ENCODE peak calls at places on chromosomes 5 and 9, in seven cellular contexts. One of them, this sample, is unnamed.

GRCh38 chr5:178483620-178484019 is 106.6 kb downstream of the COL23A1 start:
- DNase-seq in PC-3: no peak
- DNase-seq in left ventricle myocardium inferior: peak; percentile 32
- DNase-seq in psoas muscle: no peak
- DNase-seq in tibial artery: peak; percentile 52
- DNase-seq in stomach: peak; percentile 38
- DNase-seq in lower lobe of right lung: peak; percentile 74
- DNase-seq in this sample: no peak

GRCh38 chr5:147567917-147568598 is 58.2 kb upstream of the DPYSL3 start:
- DNase-seq in psoas muscle: no peak
- DNase-seq in left ventricle myocardium inferior: no peak
- DNase-seq in stomach: no peak
- DNase-seq in lower lobe of right lung: no peak
- DNase-seq in PC-3: peak; percentile 48
- DNase-seq in tibial artery: no peak
- DNase-seq in this sample: no peak

GRCh38 chr5:148374693-148375360 is 8.9 kb upstream of the FBXO38 start:
- DNase-seq in lower lobe of right lung: peak; percentile 41
- DNase-seq in psoas muscle: no peak
- DNase-seq in tibial artery: peak; percentile 28
- DNase-seq in left ventricle myocardium inferior: no peak
- DNase-seq in PC-3: peak; percentile 85
- DNase-seq in stomach: peak; percentile 42
- DNase-seq in this sample: no peak

GRCh38 chr5:181129601-181130000 is 1.4 kb downstream of the OR2V1 start:
- DNase-seq in lower lobe of right lung: no peak
- DNase-seq in PC-3: no peak
- DNase-seq in left ventricle myocardium inferior: no peak
- DNase-seq in tibial artery: no peak
- DNase-seq in stomach: no peak
- DNase-seq in psoas muscle: no peak
- DNase-seq in this sample: no peak

GRCh38 chr5:146732966-146733365 is 145.6 kb downstream of the PPP2R2B start:
- DNase-seq in psoas muscle: no peak
- DNase-seq in stomach: no peak
- DNase-seq in lower lobe of right lung: no peak
- DNase-seq in tibial artery: no peak
- DNase-seq in PC-3: no peak
- DNase-seq in left ventricle myocardium inferior: no peak
- DNase-seq in this sample: no peak

GRCh38 chr5:172123269-172123692 is 64.7 kb downstream of the STK10 start:
- DNase-seq in left ventricle myocardium inferior: peak; percentile 84
- DNase-seq in stomach: peak; percentile 56
- DNase-seq in psoas muscle: peak; percentile 59
- DNase-seq in tibial artery: peak; percentile 71
- DNase-seq in PC-3: peak; percentile 57
- DNase-seq in lower lobe of right lung: no peak
- DNase-seq in this sample: peak; percentile 68

GRCh38 chr9:76926324-76926731 is 20.4 kb upstream of the PRUNE2 start:
- DNase-seq in left ventricle myocardium inferior: no peak
- DNase-seq in psoas muscle: no peak
- DNase-seq in stomach: no peak
- DNase-seq in lower lobe of right lung: no peak
- DNase-seq in tibial artery: peak; percentile 34
- DNase-seq in PC-3: peak; percentile 73
- DNase-seq in this sample: no peak

GRCh38 chr9:68869020-68869419 is 144.9 kb downstream of the PRKACG start:
- DNase-seq in PC-3: no peak
- DNase-seq in lower lobe of right lung: no peak
- DNase-seq in stomach: no peak
- DNase-seq in tibial artery: no peak
- DNase-seq in left ventricle myocardium inferior: peak; percentile 18
- DNase-seq in psoas muscle: no peak
- DNase-seq in this sample: no peak

GRCh38 chr5:5419291-5420210 is 2.9 kb upstream of the ICE1 start:
- DNase-seq in left ventricle myocardium inferior: no peak
- DNase-seq in lower lobe of right lung: no peak
- DNase-seq in psoas muscle: no peak
- DNase-seq in PC-3: peak; percentile 77
- DNase-seq in stomach: no peak
- DNase-seq in tibial artery: no peak
- DNase-seq in this sample: no peak

GRCh38 chr5:57316798-57317327 is 143.0 kb downstream of the GPBP1 start:
- DNase-seq in lower lobe of right lung: no peak
- DNase-seq in tibial artery: no peak
- DNase-seq in stomach: no peak
- DNase-seq in left ventricle myocardium inferior: no peak
- DNase-seq in PC-3: peak; percentile 62
- DNase-seq in psoas muscle: no peak
- DNase-seq in this sample: no peak

GRCh38 chr9:4315582-4316215 is 15.8 kb upstream of the GLIS3 start:
- DNase-seq in PC-3: peak; percentile 73
- DNase-seq in lower lobe of right lung: peak; percentile 80
- DNase-seq in psoas muscle: peak; percentile 67
- DNase-seq in tibial artery: peak; percentile 61
- DNase-seq in left ventricle myocardium inferior: peak; percentile 79
- DNase-seq in stomach: peak; percentile 82
- DNase-seq in this sample: peak; percentile 80

GRCh38 chr5:113282470-113282869 is 152.3 kb downstream of the TSSK1B start:
- DNase-seq in lower lobe of right lung: no peak
- DNase-seq in stomach: no peak
- DNase-seq in tibial artery: no peak
- DNase-seq in psoas muscle: no peak
- DNase-seq in PC-3: no peak
- DNase-seq in left ventricle myocardium inferior: no peak
- DNase-seq in this sample: no peak

GRCh38 chr5:31823477-31823876 is 184.5 kb downstream of the PDZD2 start:
- DNase-seq in lower lobe of right lung: no peak
- DNase-seq in tibial artery: no peak
- DNase-seq in PC-3: no peak
- DNase-seq in stomach: no peak
- DNase-seq in psoas muscle: no peak
- DNase-seq in left ventricle myocardium inferior: no peak
- DNase-seq in this sample: no peak

GRCh38 chr9:98894766-98895165 is 48.9 kb upstream of the COL15A1 start:
- DNase-seq in PC-3: no peak
- DNase-seq in left ventricle myocardium inferior: no peak
- DNase-seq in lower lobe of right lung: no peak
- DNase-seq in tibial artery: no peak
- DNase-seq in psoas muscle: no peak
- DNase-seq in stomach: no peak
- DNase-seq in this sample: no peak

GRCh38 chr5:130720355-130720754 is 444.7 kb downstream of the HINT1 start:
- DNase-seq in left ventricle myocardium inferior: no peak
- DNase-seq in psoas muscle: no peak
- DNase-seq in tibial artery: no peak
- DNase-seq in stomach: no peak
- DNase-seq in PC-3: peak; percentile 85
- DNase-seq in lower lobe of right lung: no peak
- DNase-seq in this sample: no peak

GRCh38 chr5:27315541-27316282 is 277.3 kb upstream of the CDH9 start:
- DNase-seq in left ventricle myocardium inferior: no peak
- DNase-seq in psoas muscle: no peak
- DNase-seq in lower lobe of right lung: no peak
- DNase-seq in stomach: no peak
- DNase-seq in tibial artery: no peak
- DNase-seq in PC-3: peak; percentile 63
- DNase-seq in this sample: no peak

GRCh38 chr9:108099854-108100253 is 610.3 kb upstream of the KLF4 start:
- DNase-seq in lower lobe of right lung: no peak
- DNase-seq in tibial artery: no peak
- DNase-seq in psoas muscle: no peak
- DNase-seq in left ventricle myocardium inferior: no peak
- DNase-seq in PC-3: peak; percentile 15
- DNase-seq in stomach: no peak
- DNase-seq in this sample: no peak

GRCh38 chr5:96567188-96567587 is 95.0 kb upstream of the CAST start:
- DNase-seq in lower lobe of right lung: no peak
- DNase-seq in psoas muscle: no peak
- DNase-seq in PC-3: peak; percentile 52
- DNase-seq in tibial artery: no peak
- DNase-seq in left ventricle myocardium inferior: no peak
- DNase-seq in stomach: no peak
- DNase-seq in this sample: no peak

GRCh38 chr9:84439253-84439652 is 98.7 kb upstream of the SLC28A3 start:
- DNase-seq in left ventricle myocardium inferior: no peak
- DNase-seq in tibial artery: no peak
- DNase-seq in stomach: no peak
- DNase-seq in psoas muscle: no peak
- DNase-seq in PC-3: no peak
- DNase-seq in lower lobe of right lung: no peak
- DNase-seq in this sample: no peak

GRCh38 chr9:93231121-93231694 is 47.3 kb downstream of the WNK2 start:
- DNase-seq in psoas muscle: peak; percentile 44
- DNase-seq in PC-3: no peak
- DNase-seq in left ventricle myocardium inferior: peak; percentile 50
- DNase-seq in lower lobe of right lung: peak; percentile 69
- DNase-seq in stomach: peak; percentile 88
- DNase-seq in tibial artery: no peak
- DNase-seq in this sample: no peak

GRCh38 chr5:58497956-58498942 is 7.0 kb downstream of the GAPT start:
- DNase-seq in PC-3: peak; percentile 44
- DNase-seq in lower lobe of right lung: no peak
- DNase-seq in psoas muscle: no peak
- DNase-seq in left ventricle myocardium inferior: no peak
- DNase-seq in stomach: peak; percentile 45
- DNase-seq in tibial artery: peak; percentile 24
- DNase-seq in this sample: no peak

GRCh38 chr9:16787724-16788123 is 82.7 kb downstream of the BNC2 start:
- DNase-seq in psoas muscle: no peak
- DNase-seq in lower lobe of right lung: no peak
- DNase-seq in tibial artery: no peak
- DNase-seq in stomach: no peak
- DNase-seq in PC-3: peak; percentile 33
- DNase-seq in left ventricle myocardium inferior: no peak
- DNase-seq in this sample: no peak

GRCh38 chr5:174751154-174751990 is 27.0 kb downstream of the MSX2 start:
- DNase-seq in left ventricle myocardium inferior: no peak
- DNase-seq in PC-3: no peak
- DNase-seq in psoas muscle: no peak
- DNase-seq in tibial artery: no peak
- DNase-seq in stomach: no peak
- DNase-seq in lower lobe of right lung: no peak
- DNase-seq in this sample: no peak

DNA sequence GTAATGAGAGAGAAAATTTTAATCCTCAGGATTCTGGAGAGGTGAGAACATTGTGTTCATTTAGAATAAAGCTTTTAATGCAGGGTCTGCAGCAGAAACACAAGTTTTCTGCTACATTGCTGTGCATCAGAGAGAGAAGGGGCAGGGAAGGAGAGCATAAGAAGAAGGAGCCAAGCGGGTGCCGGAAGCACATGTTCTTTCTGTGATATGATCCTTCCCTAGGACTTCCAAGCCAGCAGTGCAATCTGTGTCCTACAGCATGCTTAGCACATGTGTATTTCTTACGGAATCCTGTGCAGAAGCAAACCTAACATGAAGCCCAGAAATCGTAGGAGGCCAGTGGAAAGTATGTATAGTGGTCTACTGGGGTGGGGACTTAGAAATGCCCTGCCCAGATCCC is 458.3 kb upstream of the BRINP1 start:
- DNase-seq in left ventricle myocardium inferior: no peak
- DNase-seq in PC-3: no peak
- DNase-seq in tibial artery: no peak
- DNase-seq in lower lobe of right lung: no peak
- DNase-seq in psoas muscle: no peak
- DNase-seq in stomach: no peak
- DNase-seq in this sample: no peak
- H3K27ac ChIP-seq in left ventricle myocardium inferior: no peak overlapping the region
- H3K27ac ChIP-seq in PC-3: no peak overlapping the region
- H3K27ac ChIP-seq in tibial artery: no peak overlapping the region
- H3K27ac ChIP-seq in lower lobe of right lung: no peak overlapping the region
- H3K27ac ChIP-seq in psoas muscle: no peak overlapping the region
- H3K27ac ChIP-seq in stomach: no peak overlapping the region
- H3K27ac ChIP-seq in this sample: no peak overlapping the region

GRCh38 chr9:36905101-36906066 is 128.7 kb downstream of the PAX5 start:
- DNase-seq in tibial artery: no peak
- DNase-seq in PC-3: peak; percentile 14
- DNase-seq in stomach: no peak
- DNase-seq in lower lobe of right lung: no peak
- DNase-seq in psoas muscle: no peak
- DNase-seq in left ventricle myocardium inferior: no peak
- DNase-seq in this sample: no peak
- TF ChIP-seq CTCF in tibial artery: no peak
- TF ChIP-seq CTCF in PC-3: peak; percentile 24
- TF ChIP-seq CTCF in stomach: no peak
- TF ChIP-seq CTCF in lower lobe of right lung: no peak
- TF ChIP-seq CTCF in psoas muscle: no peak
- TF ChIP-seq CTCF in left ventricle myocardium inferior: no peak
- TF ChIP-seq CTCF in this sample: no peak

DNA sequence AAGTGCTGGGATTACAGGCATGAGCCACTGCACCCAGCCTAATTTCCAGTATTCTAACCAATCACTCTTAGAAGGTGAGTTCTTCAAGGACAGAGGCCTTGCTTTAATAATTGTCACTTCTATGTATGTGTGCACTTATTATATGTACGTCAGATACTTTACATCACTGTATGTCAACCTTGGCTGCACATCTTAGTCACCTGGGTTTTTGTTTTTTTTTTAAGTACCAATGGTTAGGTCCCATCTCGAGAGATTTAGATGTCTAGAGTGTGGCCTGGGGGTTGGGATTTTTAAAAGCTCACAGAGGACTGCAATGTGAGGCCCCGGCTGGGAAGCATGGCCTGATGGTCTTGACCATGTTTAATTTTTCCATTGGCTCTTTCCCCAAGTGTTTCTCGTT is 9.9 kb upstream of the GM2A start:
- DNase-seq in left ventricle myocardium inferior: no peak
- DNase-seq in lower lobe of right lung: no peak
- DNase-seq in stomach: no peak
- DNase-seq in tibial artery: no peak
- DNase-seq in psoas muscle: no peak
- DNase-seq in PC-3: no peak
- DNase-seq in this sample: no peak
- H3K4me1 ChIP-seq in left ventricle myocardium inferior: peaks cover 15% of the 10 kb centered on the region
- H3K4me1 ChIP-seq in lower lobe of right lung: peaks cover 6% of the 10 kb centered on the region
- H3K4me1 ChIP-seq in stomach: no peaks in the 10 kb centered on the region
- H3K4me1 ChIP-seq in tibial artery: peaks cover 11% of the 10 kb centered on the region
- H3K4me1 ChIP-seq in psoas muscle: peaks cover 1% of the 10 kb centered on the region
- H3K4me1 ChIP-seq in PC-3: peaks cover 5% of the 10 kb centered on the region
- H3K4me1 ChIP-seq in this sample: no peaks in the 10 kb centered on the region

GRCh38 chr5:106374956-106375355 is 1295.8 kb downstream of the EFNA5 start:
- DNase-seq in stomach: no peak
- DNase-seq in lower lobe of right lung: no peak
- DNase-seq in left ventricle myocardium inferior: no peak
- DNase-seq in PC-3: no peak
- DNase-seq in psoas muscle: no peak
- DNase-seq in tibial artery: no peak
- DNase-seq in this sample: no peak

GRCh38 chr5:106380736-106381135 is 1290.0 kb downstream of the EFNA5 start:
- DNase-seq in stomach: no peak
- DNase-seq in tibial artery: no peak
- DNase-seq in lower lobe of right lung: no peak
- DNase-seq in psoas muscle: no peak
- DNase-seq in PC-3: peak; percentile 46
- DNase-seq in left ventricle myocardium inferior: no peak
- DNase-seq in this sample: no peak

DNA sequence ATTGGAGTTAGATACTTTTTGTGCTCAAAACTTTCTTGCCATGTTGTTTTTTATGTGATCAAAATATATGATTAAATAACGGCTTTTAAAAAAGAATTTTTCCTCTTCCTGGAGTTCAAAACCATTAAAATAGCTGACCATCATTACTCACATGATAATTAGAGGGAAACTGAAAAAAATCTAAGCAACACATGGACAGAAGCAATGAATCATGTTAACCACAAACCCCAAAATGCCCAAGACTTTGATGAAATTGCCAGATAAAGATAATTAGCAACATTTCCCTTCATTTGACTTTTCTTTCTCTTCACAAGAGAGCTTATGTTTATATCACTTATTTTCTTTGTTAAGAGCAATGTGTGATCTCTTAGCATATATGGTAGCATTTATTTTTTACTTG is 1294.2 kb downstream of the EFNA5 start:
- DNase-seq in left ventricle myocardium inferior: no peak
- DNase-seq in PC-3: no peak
- DNase-seq in psoas muscle: no peak
- DNase-seq in stomach: no peak
- DNase-seq in lower lobe of right lung: no peak
- DNase-seq in tibial artery: no peak
- DNase-seq in this sample: no peak
- H3K27ac ChIP-seq in left ventricle myocardium inferior: no peak overlapping the region
- H3K27ac ChIP-seq in PC-3: no peak overlapping the region
- H3K27ac ChIP-seq in psoas muscle: no peak overlapping the region
- H3K27ac ChIP-seq in stomach: no peak overlapping the region
- H3K27ac ChIP-seq in lower lobe of right lung: no peak overlapping the region
- H3K27ac ChIP-seq in tibial artery: no peak overlapping the region
- H3K27ac ChIP-seq in this sample: no peak overlapping the region